ENCODE peak calls at places on chromosomes 13 and 19, in four cellular contexts. L is HCT116, I is HepG2, D is K562. C is an unnamed sample.

GRCh38 chr13:44921931-44922758 is 67.1 kb downstream of the NUFIP1 start:
- DNase-seq in L (peak), I (peak), D (no peak), C (no peak)

GRCh38 chr13:109783815-109784589 is 2.4 kb downstream of the IRS2 start:
- DNase-seq in L (no peak), I (no peak), D (no peak), C (peak)

GRCh38 chr13:44470623-44471562 is 97.3 kb downstream of the SERP2 start:
- DNase-seq in L (peak), I (peak), D (peak), C (no peak)

GRCh38 chr19:8367327-8368001 is 3.5 kb downstream of the ANGPTL4 start:
- DNase-seq in L (no peak), I (no peak), D (peak), C (peak)

GRCh38 chr13:52924241-52925148 is 76.1 kb upstream of the PCDH8 start:
- DNase-seq in L (no peak), I (peak), D (no peak), C (peak)

GRCh38 chr13:98478134-98479129 is 98.5 kb downstream of the STK24 start:
- DNase-seq in L (no peak), I (no peak), D (peak), C (peak)

GRCh38 chr19:33641261-33641660 is 19.5 kb downstream of the CHST8 start:
- DNase-seq in L (no peak), I (no peak), D (no peak), C (no peak)

GRCh38 chr13:48531416-48532145 is 1.3 kb downstream of the RCBTB2 start:
- DNase-seq in L (no peak), I (peak), D (no peak), C (no peak)

GRCh38 chr13:74771964-74772363 is 637.8 kb upstream of the KLF12 start:
- DNase-seq in L (no peak), I (no peak), D (no peak), C (no peak)

GRCh38 chr13:37357548-37357947 is 241.0 kb downstream of the POSTN start:
- DNase-seq in L (no peak), I (no peak), D (no peak), C (no peak)

GRCh38 chr13:96519380-96519779 is 429.5 kb downstream of the HS6ST3 start:
- DNase-seq in L (no peak), I (no peak), D (no peak), C (no peak)

GRCh38 chr19:50486823-50487515 is 10.3 kb upstream of the GARIN5A start:
- DNase-seq in L (peak), I (peak), D (peak), C (peak)

GRCh38 chr19:38285567-38285966 is 18.5 kb upstream of the C19orf33 start:
- DNase-seq in L (no peak), I (no peak), D (no peak), C (no peak)

GRCh38 chr13:77674802-77675201 is 22.7 kb upstream of the SLAIN1 start:
- DNase-seq in L (no peak), I (no peak), D (no peak), C (no peak)

GRCh38 chr19:289651-290538 is 1.3 kb downstream of the PLPP2 start:
- DNase-seq in L (peak), I (peak), D (peak), C (peak)

GRCh38 chr13:108508263-108508662 is 121.1 kb upstream of the MYO16 start:
- DNase-seq in L (peak), I (peak), D (no peak), C (peak)

GRCh38 chr13:102276479-102276878 is 125.4 kb downstream of the FGF14 start:
- DNase-seq in L (no peak), I (no peak), D (no peak), C (no peak)

GRCh38 chr13:84032116-84032515 is 149.8 kb upstream of the SLITRK1 start:
- DNase-seq in L (no peak), I (no peak), D (no peak), C (no peak)

GRCh38 chr13:69690999-69691398 is 416.6 kb upstream of the ATXN8OS start:
- DNase-seq in L (no peak), I (no peak), D (no peak), C (no peak)

GRCh38 chr19:46715620-46716012 is 1.3 kb downstream of the PRKD2 start:
- DNase-seq in L (no peak), I (no peak), D (no peak), C (no peak)

GRCh38 chr13:113726961-113727411 is 32.0 kb upstream of the TMEM255B start:
- DNase-seq in L (no peak), I (no peak), D (no peak), C (no peak)

GRCh38 chr13:85366759-85367417 is 432.3 kb downstream of the SLITRK6 start:
- DNase-seq in L (no peak), I (no peak), D (no peak), C (no peak)

GRCh38 chr13:105307776-105308175 is 1227.7 kb downstream of the EFNB2 start:
- DNase-seq in L (no peak), I (no peak), D (no peak), C (no peak)

GRCh38 chr13:43203781-43204180 is 180.4 kb downstream of the DNAJC15 start:
- DNase-seq in L (no peak), I (no peak), D (no peak), C (no peak)

GRCh38 chr13:27203854-27204253 is 32.2 kb upstream of the USP12 start:
- DNase-seq in L (no peak), I (peak), D (no peak), C (no peak)

GRCh38 chr13:23743269-23743668 is 145.9 kb downstream of the MIPEP start:
- DNase-seq in L (no peak), I (no peak), D (no peak), C (no peak)

GRCh38 chr19:10565028-10565566 is 713 bp downstream of the KRI1 start:
- DNase-seq in L (no peak), I (no peak), D (peak), C (peak)

GRCh38 chr13:75151081-75151643 is 330.8 kb downstream of the TBC1D4 start:
- DNase-seq in L (no peak), I (no peak), D (no peak), C (no peak)

GRCh38 chr19:23403024-23403423 is 7.8 kb upstream of the ZNF91 start:
- DNase-seq in L (no peak), I (no peak), D (no peak), C (no peak)

GRCh38 chr13:29503041-29503837 is 92.2 kb downstream of the SLC7A1 start:
- DNase-seq in L (no peak), I (no peak), D (peak), C (peak)

GRCh38 chr13:89857502-89857901 is 1490.0 kb upstream of the MIR17HG start:
- DNase-seq in L (no peak), I (no peak), D (no peak), C (no peak)

DNA sequence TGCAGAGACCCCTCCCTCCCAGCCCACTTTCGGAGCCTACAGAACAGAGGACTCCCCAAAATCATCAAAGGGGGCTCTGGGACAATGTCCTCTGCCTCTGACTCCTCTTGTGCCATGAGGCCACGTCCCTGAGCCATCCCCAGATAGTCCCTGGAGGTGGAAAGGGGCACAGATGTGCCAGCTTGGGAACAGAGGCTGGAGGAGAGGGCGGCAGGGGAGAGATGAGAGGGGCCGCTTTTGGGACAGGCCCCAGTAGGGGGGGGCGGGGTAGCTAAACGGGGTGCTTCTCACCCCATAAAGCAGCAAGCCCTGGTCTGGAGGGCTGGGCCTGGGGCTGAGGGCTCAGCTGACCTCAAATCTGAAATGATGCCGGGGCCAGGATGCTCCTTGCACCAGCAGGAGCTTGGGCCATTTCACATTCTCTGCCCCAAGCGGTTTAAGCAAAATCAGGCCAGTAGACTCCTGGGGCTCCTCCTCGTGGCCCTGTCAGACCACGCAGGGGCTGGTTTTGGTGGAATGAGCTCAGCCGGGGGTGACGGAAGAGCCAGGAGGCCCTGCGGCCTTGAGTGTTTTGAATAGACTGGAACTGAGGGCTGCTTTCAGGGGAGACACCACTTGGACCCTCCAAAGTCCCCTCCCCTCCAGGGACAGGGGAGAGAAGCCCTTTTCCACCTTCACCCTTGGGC is 27.1 kb downstream of the ONECUT3 start:
- DNase-seq in L (no peak), I (peak), D (peak), C (peak)
- TF ChIP-seq ELF1 in L (no peak), I (no peak), D (no peak), C (no peak)

GRCh38 chr19:55266404-55266803 is 7.6 kb upstream of the PPP6R1 start:
- DNase-seq in L (no peak), I (no peak), D (no peak), C (no peak)
- TF ChIP-seq CTCF in L (no peak), I (no peak), D (no peak), C (no peak)

GRCh38 chr13:49772828-49773227 is 19.7 kb downstream of the KPNA3 start:
- DNase-seq in L (no peak), I (no peak), D (no peak), C (no peak)
- TF ChIP-seq ELF1 in L (no peak), I (no peak), D (no peak), C (no peak)

GRCh38 chr13:82647540-82647939 is 1234.7 kb downstream of the SLITRK1 start:
- DNase-seq in L (no peak), I (no peak), D (no peak), C (no peak)
- TF ChIP-seq CTCF in L (no peak), I (no peak), D (no peak), C (no peak)

GRCh38 chr13:31073859-31074718 is 87.6 kb downstream of the HSPH1 start:
- DNase-seq in L (no peak), I (no peak), D (no peak), C (no peak)
- TF ChIP-seq ELF1 in L (no peak), I (no peak), D (no peak), C (no peak)

C was measured in SK-N-SH.